ENCODE peak calls at places on chromosome 19, in nine cellular contexts. W is astrocyte, X is neural progenitor cell, L is GM12864, K is cardiac muscle cell, V is ascending aorta, J is thoracic aorta, E is right atrium auricular region, I is AG04450. A is an unnamed sample.

GRCh38 chr19:2077398-2077797 is 18.7 kb downstream of the MOB3A start:
- DNase-seq in L (no peak), X (no peak), K (no peak), V (no peak), E (no peak), W (no peak), J (no peak), I (no peak), A (no peak)

GRCh38 chr19:41001243-41001971 is 10.3 kb downstream of the CYP2B6 start:
- DNase-seq in W (no peak), X (peak), K (no peak), E (no peak), V (no peak), J (no peak), I (no peak), L (no peak), A (no peak)

GRCh38 chr19:38704488-38705026 is 39.7 kb downstream of the CAPN12 start:
- DNase-seq in X (no peak), I (no peak), L (no peak), E (no peak), W (no peak), J (no peak), V (no peak), K (no peak), A (no peak)

GRCh38 chr19:35041548-35042055 is at the start of gene HPN:
- DNase-seq in L (no peak), E (no peak), W (no peak), K (peak), V (no peak), X (peak), J (no peak), I (no peak), A (no peak)

GRCh38 chr19:2729943-2730818 is 9.0 kb upstream of the DIRAS1 start:
- DNase-seq in E (no peak), J (no peak), I (no peak), V (no peak), W (no peak), L (no peak), X (no peak), K (no peak), A (no peak)

GRCh38 chr19:1265611-1266115 is 3.5 kb upstream of the CIRBP start:
- DNase-seq in E (peak), L (no peak), X (no peak), W (peak), V (peak), I (no peak), K (no peak), J (peak), A (peak)

GRCh38 chr19:51450730-51451307 is 7.4 kb downstream of the SIGLEC8 start:
- DNase-seq in I (no peak), E (no peak), K (no peak), W (no peak), J (no peak), X (no peak), V (no peak), L (no peak), A (no peak)

GRCh38 chr19:46349311-46349993 is 2.6 kb downstream of the PPP5C start:
- DNase-seq in I (no peak), W (no peak), X (no peak), K (peak), V (no peak), E (no peak), L (no peak), J (no peak), A (no peak)

GRCh38 chr19:10987621-10988297 is 26.9 kb downstream of the SMARCA4 start:
- DNase-seq in E (no peak), W (no peak), K (no peak), L (no peak), I (no peak), V (no peak), X (no peak), J (no peak), A (no peak)

GRCh38 chr19:10985502-10985901 is 24.7 kb downstream of the SMARCA4 start:
- DNase-seq in W (no peak), J (no peak), L (no peak), K (no peak), V (no peak), I (no peak), E (no peak), X (no peak), A (no peak)

GRCh38 chr19:10981496-10981895 is 20.7 kb downstream of the SMARCA4 start:
- DNase-seq in X (no peak), J (no peak), E (no peak), K (no peak), I (peak), L (no peak), W (no peak), V (no peak), A (no peak)

GRCh38 chr19:10986301-10987127 is 25.7 kb downstream of the SMARCA4 start:
- DNase-seq in W (no peak), J (no peak), I (no peak), X (no peak), V (no peak), E (no peak), L (no peak), K (no peak), A (no peak)

DNA sequence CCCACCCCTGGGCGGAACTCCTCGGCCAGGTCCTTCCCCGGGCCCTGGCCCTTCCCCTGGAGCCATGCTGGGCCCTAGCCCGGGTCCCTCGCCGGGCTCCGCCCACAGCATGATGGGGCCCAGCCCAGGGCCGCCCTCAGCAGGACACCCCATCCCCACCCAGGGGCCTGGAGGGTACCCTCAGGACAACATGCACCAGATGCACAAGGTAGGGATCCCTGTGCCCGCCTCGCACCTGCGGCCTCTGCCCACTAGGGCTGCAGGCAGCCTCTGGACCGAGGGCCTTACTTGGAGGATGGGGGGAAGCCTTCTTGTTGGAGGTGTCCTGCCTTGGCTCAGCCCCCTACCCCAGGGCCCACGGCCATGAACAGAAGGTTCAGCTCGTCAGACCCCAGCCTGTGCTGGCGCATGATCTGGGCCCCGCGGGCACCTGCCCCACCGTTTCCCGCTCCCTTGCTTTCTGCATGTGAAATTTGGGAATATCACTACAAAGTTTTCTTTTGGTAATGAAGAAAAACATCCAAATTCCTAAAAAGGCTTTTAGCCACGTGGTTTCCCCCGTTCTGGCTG is 23.4 kb downstream of the SMARCA4 start:
- DNase-seq in V (no peak), X (no peak), W (no peak), E (no peak), I (no peak), K (no peak), L (no peak), J (no peak), A (no peak)
- TF ChIP-seq CTCF in V (no peak), X (no peak), W (no peak), E (no peak), I (no peak), K (no peak), L (peak), J (no peak), A (no peak)

DNA sequence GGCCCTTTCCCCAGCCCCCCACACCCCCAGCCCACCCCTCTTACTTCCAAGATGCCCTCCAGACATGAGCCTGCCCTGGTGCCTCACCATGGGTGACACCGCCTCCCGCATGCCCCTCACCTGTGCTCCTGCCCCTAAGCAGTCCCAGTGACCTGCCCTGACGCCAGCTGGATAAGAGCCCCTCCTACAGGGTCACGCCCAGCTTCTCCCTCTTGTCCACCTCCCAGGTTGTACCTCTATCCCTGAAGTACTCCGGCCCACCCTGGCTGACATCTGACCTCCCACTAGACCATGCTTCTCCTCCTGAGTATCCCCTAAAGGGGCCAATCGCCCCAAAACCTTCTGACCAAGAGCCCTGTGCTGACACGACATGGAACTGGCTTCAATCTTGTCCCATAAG is 51.3 kb downstream of the COLGALT1 start:
- DNase-seq in I (no peak), L (no peak), V (no peak), E (no peak), W (no peak), J (no peak), K (no peak), X (peak), A (no peak)
- H3K4me3 ChIP-seq in I (no peak), L (peak), V (peak), E (no peak), W (no peak), J (peak), K (peak), X (peak), A (no peak)

DNA sequence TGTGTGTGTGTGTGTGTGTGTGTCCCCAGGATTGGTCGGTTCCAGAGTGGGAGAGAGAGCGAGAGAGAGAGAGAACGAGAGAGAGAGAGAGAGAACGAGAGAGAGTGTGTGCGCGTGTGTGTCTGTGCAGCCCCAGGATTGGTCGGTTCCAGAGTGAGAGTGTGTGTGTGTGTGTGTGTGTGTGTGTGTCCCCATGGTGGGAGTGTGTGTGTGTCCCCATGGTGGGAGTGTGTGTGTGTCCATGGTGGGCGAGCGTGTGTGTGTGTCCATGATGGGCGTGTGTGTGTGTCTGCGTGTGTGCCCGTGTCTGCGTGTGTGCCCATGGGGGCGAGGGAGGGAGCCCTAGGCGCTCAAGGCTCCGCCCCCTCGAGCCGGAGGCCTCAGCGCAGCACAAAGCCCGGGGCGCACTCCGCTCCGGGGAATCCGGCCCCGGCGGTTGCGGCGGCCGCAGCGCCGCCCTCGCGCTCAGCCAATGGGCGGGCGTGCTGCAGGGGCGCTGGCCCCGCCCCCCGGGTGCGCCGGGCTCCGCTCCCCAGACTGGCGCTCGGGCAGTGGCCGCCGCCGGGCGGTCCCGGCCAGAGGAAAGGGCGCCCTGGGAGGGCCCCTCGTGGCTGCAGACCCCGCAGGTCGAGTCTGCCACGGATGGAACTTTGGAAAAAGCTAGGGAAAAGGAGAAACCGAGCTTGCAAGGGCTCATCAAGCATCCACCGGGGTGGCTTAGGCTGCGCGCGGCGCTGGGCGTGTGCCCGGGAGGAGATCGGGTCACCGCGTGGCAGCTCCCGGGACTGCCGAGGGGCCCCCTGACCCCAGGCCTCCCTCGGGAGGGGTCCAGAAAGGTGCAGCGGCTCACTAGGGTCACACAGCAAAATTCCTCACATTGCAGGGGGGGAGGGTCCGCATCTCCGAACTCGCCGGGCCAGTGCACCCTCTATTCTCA is 96.2 kb downstream of the INSR start:
- DNase-seq in I (peak), E (peak), J (peak), V (peak), K (peak), W (peak), L (peak), X (peak), A (peak)
- TF ChIP-seq CTCF in I (no peak), E (peak), J (peak), V (peak), K (peak), W (no peak), L (peak), X (peak), A (peak)

GRCh38 chr19:55300821-55301458 is 17.1 kb downstream of the BRSK1 start:
- DNase-seq in W (no peak), J (no peak), I (no peak), L (no peak), X (peak), K (no peak), V (no peak), E (no peak), A (no peak)

GRCh38 chr19:55303477-55303876 is 19.7 kb downstream of the BRSK1 start:
- DNase-seq in X (no peak), W (no peak), J (no peak), E (no peak), I (no peak), L (no peak), V (no peak), K (no peak), A (no peak)

GRCh38 chr19:55299991-55300390 is 16.2 kb downstream of the BRSK1 start:
- DNase-seq in W (no peak), I (no peak), K (no peak), J (no peak), V (no peak), L (no peak), X (no peak), E (no peak), A (no peak)

GRCh38 chr19:55304279-55304978 is 20.6 kb downstream of the BRSK1 start:
- DNase-seq in E (no peak), J (no peak), K (peak), X (peak), L (no peak), W (no peak), I (no peak), V (no peak), A (peak)

GRCh38 chr19:55301459-55302331 is 17.9 kb downstream of the BRSK1 start:
- DNase-seq in X (peak), K (peak), I (peak), W (peak), J (peak), E (peak), L (no peak), V (peak), A (peak)
- H3K4me3 ChIP-seq in X (peak), K (no peak), I (peak), W (peak), J (peak), E (peak), L (peak), V (peak), A (peak)

GRCh38 chr19:54158812-54159351 is 639 bp downstream of the LENG1 start:
- DNase-seq in K (peak), I (no peak), J (no peak), W (no peak), X (peak), L (peak), E (no peak), V (no peak), A (peak)

GRCh38 chr19:54156953-54157352 is 2.6 kb downstream of the LENG1 start:
- DNase-seq in K (no peak), W (no peak), X (no peak), L (no peak), V (no peak), I (no peak), E (no peak), J (no peak), A (no peak)

GRCh38 chr19:54160948-54161347 is 1.4 kb upstream of the LENG1 start:
- DNase-seq in L (no peak), J (no peak), X (no peak), W (no peak), I (no peak), K (no peak), E (no peak), V (no peak), A (no peak)

GRCh38 chr19:54160182-54160811 is 776 bp upstream of the LENG1 start:
- DNase-seq in J (no peak), K (no peak), V (no peak), I (no peak), L (no peak), W (no peak), E (no peak), X (peak), A (peak)

GRCh38 chr19:54159352-54160181 is at the start of gene LENG1:
- DNase-seq in J (peak), I (peak), X (peak), K (peak), W (peak), E (peak), V (peak), L (peak), A (peak)
- TF ChIP-seq CTCF in J (peak), I (peak), X (peak), K (peak), W (no peak), E (peak), V (peak), L (peak), A (peak)

GRCh38 chr19:47423203-47423882 is 4.0 kb upstream of the MEIS3 start:
- DNase-seq in V (no peak), X (no peak), I (no peak), K (no peak), W (no peak), L (no peak), E (no peak), J (no peak), A (no peak)
- H3K4me3 ChIP-seq in V (no peak), X (no peak), I (no peak), K (no peak), W (no peak), L (no peak), E (no peak), J (no peak), A (no peak)

DNA sequence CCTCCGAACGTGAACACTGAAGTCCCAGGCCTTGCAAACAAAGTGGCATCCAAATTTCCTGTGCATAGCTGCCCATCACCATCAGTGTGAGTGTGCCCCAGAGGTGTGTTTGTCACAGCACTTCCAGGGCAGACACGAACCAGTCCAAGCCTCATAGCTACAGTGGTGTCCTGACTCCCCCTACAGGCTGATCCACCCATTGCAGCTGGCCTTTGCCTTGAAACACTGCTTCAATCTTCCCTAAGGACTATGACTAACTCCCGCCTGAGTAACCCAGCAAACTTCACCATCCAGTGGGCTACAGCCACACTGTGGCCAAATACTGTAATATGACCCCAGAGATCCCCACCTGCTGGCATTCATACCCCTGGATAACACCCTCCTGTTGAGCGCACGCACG is 3.9 kb downstream of the ZNF266 start:
- DNase-seq in J (no peak), X (peak), V (no peak), E (no peak), K (peak), L (no peak), I (no peak), W (no peak), A (no peak)
- TF ChIP-seq CTCF in J (no peak), X (peak), V (no peak), E (peak), K (peak), L (peak), I (peak), W (no peak), A (peak)

A was measured in fibroblast of the aortic adventitia.